ENCODE peak calls at places on chromosome 13, in nine cellular contexts. One of them, this sample, is unnamed.

GRCh38 chr13:30334663-30335386 is 27.5 kb upstream of the KATNAL1 start:
- DNase-seq in left lung: no peak
- DNase-seq in CD8-positive, alpha-beta T cell: no peak
- DNase-seq in GM06990: no peak
- DNase-seq in GM12865: peak
- DNase-seq in IMR-90: peak
- DNase-seq in left ventricle myocardium inferior: no peak
- DNase-seq in dorsolateral prefrontal cortex: no peak
- DNase-seq in PC-9: no peak
- DNase-seq in this sample: peak

GRCh38 chr13:20118268-20119140 is 42.3 kb downstream of the GJA3 start:
- DNase-seq in IMR-90: no peak
- DNase-seq in GM12865: peak
- DNase-seq in CD8-positive, alpha-beta T cell: peak
- DNase-seq in left ventricle myocardium inferior: peak
- DNase-seq in PC-9: no peak
- DNase-seq in dorsolateral prefrontal cortex: no peak
- DNase-seq in left lung: peak
- DNase-seq in GM06990: peak
- DNase-seq in this sample: peak

GRCh38 chr13:40352385-40352778 is 314.1 kb downstream of the FOXO1 start:
- DNase-seq in CD8-positive, alpha-beta T cell: no peak
- DNase-seq in left lung: no peak
- DNase-seq in PC-9: no peak
- DNase-seq in GM12865: no peak
- DNase-seq in IMR-90: no peak
- DNase-seq in GM06990: no peak
- DNase-seq in left ventricle myocardium inferior: peak
- DNase-seq in dorsolateral prefrontal cortex: no peak
- DNase-seq in this sample: peak

GRCh38 chr13:41418027-41418426 is 39.3 kb upstream of the RGCC start:
- DNase-seq in CD8-positive, alpha-beta T cell: no peak
- DNase-seq in GM12865: no peak
- DNase-seq in IMR-90: peak
- DNase-seq in PC-9: no peak
- DNase-seq in left ventricle myocardium inferior: no peak
- DNase-seq in dorsolateral prefrontal cortex: no peak
- DNase-seq in GM06990: no peak
- DNase-seq in left lung: no peak
- DNase-seq in this sample: peak

GRCh38 chr13:33303885-33304284 is 18.3 kb upstream of the STARD13 start:
- DNase-seq in CD8-positive, alpha-beta T cell: no peak
- DNase-seq in dorsolateral prefrontal cortex: no peak
- DNase-seq in PC-9: no peak
- DNase-seq in left ventricle myocardium inferior: no peak
- DNase-seq in GM06990: no peak
- DNase-seq in GM12865: no peak
- DNase-seq in left lung: no peak
- DNase-seq in IMR-90: peak
- DNase-seq in this sample: peak

GRCh38 chr13:102484329-102484728 is 82.5 kb upstream of the FGF14 start:
- DNase-seq in PC-9: no peak
- DNase-seq in GM12865: no peak
- DNase-seq in CD8-positive, alpha-beta T cell: no peak
- DNase-seq in GM06990: no peak
- DNase-seq in left lung: no peak
- DNase-seq in IMR-90: peak
- DNase-seq in dorsolateral prefrontal cortex: no peak
- DNase-seq in left ventricle myocardium inferior: no peak
- DNase-seq in this sample: peak

GRCh38 chr13:24042710-24043440 is 117.6 kb upstream of the SPATA13 start:
- DNase-seq in CD8-positive, alpha-beta T cell: no peak
- DNase-seq in PC-9: no peak
- DNase-seq in GM12865: no peak
- DNase-seq in left lung: no peak
- DNase-seq in IMR-90: peak
- DNase-seq in GM06990: no peak
- DNase-seq in left ventricle myocardium inferior: no peak
- DNase-seq in dorsolateral prefrontal cortex: no peak
- DNase-seq in this sample: no peak

GRCh38 chr13:93752506-93752905 is 525.9 kb downstream of the GPC6 start:
- DNase-seq in GM06990: no peak
- DNase-seq in CD8-positive, alpha-beta T cell: no peak
- DNase-seq in GM12865: no peak
- DNase-seq in dorsolateral prefrontal cortex: no peak
- DNase-seq in left lung: no peak
- DNase-seq in PC-9: no peak
- DNase-seq in left ventricle myocardium inferior: peak
- DNase-seq in IMR-90: no peak
- DNase-seq in this sample: peak

GRCh38 chr13:109810761-109811510 is 24.6 kb upstream of the IRS2 start:
- DNase-seq in PC-9: no peak
- DNase-seq in CD8-positive, alpha-beta T cell: no peak
- DNase-seq in left lung: no peak
- DNase-seq in IMR-90: no peak
- DNase-seq in left ventricle myocardium inferior: no peak
- DNase-seq in GM06990: no peak
- DNase-seq in dorsolateral prefrontal cortex: no peak
- DNase-seq in GM12865: no peak
- DNase-seq in this sample: no peak

GRCh38 chr13:114071991-114072390 is 60.4 kb downstream of the RASA3 start:
- DNase-seq in GM12865: no peak
- DNase-seq in dorsolateral prefrontal cortex: peak
- DNase-seq in IMR-90: no peak
- DNase-seq in CD8-positive, alpha-beta T cell: no peak
- DNase-seq in left ventricle myocardium inferior: no peak
- DNase-seq in GM06990: no peak
- DNase-seq in PC-9: no peak
- DNase-seq in left lung: peak
- DNase-seq in this sample: no peak

GRCh38 chr13:85132986-85133385 is 666.2 kb downstream of the SLITRK6 start:
- DNase-seq in dorsolateral prefrontal cortex: no peak
- DNase-seq in left ventricle myocardium inferior: no peak
- DNase-seq in CD8-positive, alpha-beta T cell: no peak
- DNase-seq in PC-9: no peak
- DNase-seq in IMR-90: no peak
- DNase-seq in left lung: no peak
- DNase-seq in GM12865: no peak
- DNase-seq in GM06990: no peak
- DNase-seq in this sample: no peak

GRCh38 chr13:39317284-39317683 is 279.0 kb downstream of the NHLRC3 start:
- DNase-seq in CD8-positive, alpha-beta T cell: no peak
- DNase-seq in left ventricle myocardium inferior: peak
- DNase-seq in GM12865: no peak
- DNase-seq in left lung: no peak
- DNase-seq in PC-9: no peak
- DNase-seq in dorsolateral prefrontal cortex: no peak
- DNase-seq in IMR-90: peak
- DNase-seq in GM06990: no peak
- DNase-seq in this sample: peak

GRCh38 chr13:35630551-35631275 is 154.2 kb upstream of the MAB21L1 start:
- DNase-seq in PC-9: peak
- DNase-seq in GM12865: peak
- DNase-seq in IMR-90: peak
- DNase-seq in CD8-positive, alpha-beta T cell: no peak
- DNase-seq in left ventricle myocardium inferior: no peak
- DNase-seq in dorsolateral prefrontal cortex: no peak
- DNase-seq in left lung: no peak
- DNase-seq in GM06990: no peak
- DNase-seq in this sample: peak

GRCh38 chr13:40433577-40433976 is 232.9 kb downstream of the FOXO1 start:
- DNase-seq in left lung: no peak
- DNase-seq in PC-9: no peak
- DNase-seq in IMR-90: no peak
- DNase-seq in dorsolateral prefrontal cortex: no peak
- DNase-seq in GM06990: peak
- DNase-seq in GM12865: peak
- DNase-seq in CD8-positive, alpha-beta T cell: no peak
- DNase-seq in left ventricle myocardium inferior: no peak
- DNase-seq in this sample: peak

GRCh38 chr13:39422845-39423565 is 180.0 kb downstream of the LHFPL6 start:
- DNase-seq in dorsolateral prefrontal cortex: no peak
- DNase-seq in PC-9: no peak
- DNase-seq in GM06990: no peak
- DNase-seq in left lung: no peak
- DNase-seq in CD8-positive, alpha-beta T cell: no peak
- DNase-seq in GM12865: no peak
- DNase-seq in IMR-90: no peak
- DNase-seq in left ventricle myocardium inferior: no peak
- DNase-seq in this sample: peak

GRCh38 chr13:112711528-112712265 is 21.9 kb downstream of the ATP11A start:
- DNase-seq in GM06990: no peak
- DNase-seq in left lung: peak
- DNase-seq in PC-9: peak
- DNase-seq in left ventricle myocardium inferior: peak
- DNase-seq in dorsolateral prefrontal cortex: no peak
- DNase-seq in CD8-positive, alpha-beta T cell: no peak
- DNase-seq in IMR-90: peak
- DNase-seq in GM12865: peak
- DNase-seq in this sample: peak

GRCh38 chr13:106989866-106990265 is 421.9 kb upstream of the ARGLU1 start:
- DNase-seq in dorsolateral prefrontal cortex: no peak
- DNase-seq in GM12865: no peak
- DNase-seq in left lung: no peak
- DNase-seq in left ventricle myocardium inferior: no peak
- DNase-seq in CD8-positive, alpha-beta T cell: no peak
- DNase-seq in GM06990: no peak
- DNase-seq in PC-9: no peak
- DNase-seq in IMR-90: no peak
- DNase-seq in this sample: no peak

GRCh38 chr13:83221813-83222241 is 660.4 kb downstream of the SLITRK1 start:
- DNase-seq in GM12865: no peak
- DNase-seq in CD8-positive, alpha-beta T cell: no peak
- DNase-seq in left ventricle myocardium inferior: no peak
- DNase-seq in left lung: no peak
- DNase-seq in PC-9: no peak
- DNase-seq in IMR-90: peak
- DNase-seq in dorsolateral prefrontal cortex: no peak
- DNase-seq in GM06990: no peak
- DNase-seq in this sample: peak

GRCh38 chr13:73394066-73394465 is 335.3 kb downstream of the KLF5 start:
- DNase-seq in GM12865: no peak
- DNase-seq in GM06990: no peak
- DNase-seq in CD8-positive, alpha-beta T cell: no peak
- DNase-seq in PC-9: no peak
- DNase-seq in IMR-90: no peak
- DNase-seq in left ventricle myocardium inferior: no peak
- DNase-seq in dorsolateral prefrontal cortex: no peak
- DNase-seq in left lung: no peak
- DNase-seq in this sample: no peak
- TF ChIP-seq CTCF in GM12865: no peak
- TF ChIP-seq CTCF in GM06990: no peak
- TF ChIP-seq CTCF in CD8-positive, alpha-beta T cell: no peak
- TF ChIP-seq CTCF in PC-9: no peak
- TF ChIP-seq CTCF in IMR-90: no peak
- TF ChIP-seq CTCF in left ventricle myocardium inferior: no peak
- TF ChIP-seq CTCF in dorsolateral prefrontal cortex: no peak
- TF ChIP-seq CTCF in left lung: no peak
- TF ChIP-seq CTCF in this sample: no peak

DNA sequence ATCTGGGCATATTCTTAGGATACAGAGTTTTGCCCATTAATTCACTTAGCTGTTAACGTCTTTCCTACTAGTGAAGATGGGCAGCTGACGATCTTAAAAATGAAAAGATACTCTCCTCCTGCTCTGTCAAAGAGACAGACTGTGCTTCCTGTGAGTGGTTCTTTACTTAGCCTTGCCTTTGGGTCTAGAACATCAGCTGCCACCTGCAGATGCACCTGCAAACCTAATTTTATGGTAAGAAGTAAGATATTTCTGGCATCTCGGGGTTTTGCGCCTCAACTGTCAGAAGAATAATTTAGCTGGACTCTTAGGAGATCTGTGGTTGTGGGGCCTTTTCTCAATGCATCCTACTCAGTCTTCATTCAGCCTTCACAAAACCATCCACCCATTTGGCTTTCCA is 36.2 kb downstream of the TRPC4 start:
- DNase-seq in left ventricle myocardium inferior: no peak
- DNase-seq in IMR-90: no peak
- DNase-seq in dorsolateral prefrontal cortex: no peak
- DNase-seq in left lung: no peak
- DNase-seq in CD8-positive, alpha-beta T cell: no peak
- DNase-seq in GM06990: no peak
- DNase-seq in PC-9: no peak
- DNase-seq in GM12865: no peak
- DNase-seq in this sample: no peak
- H3K4me3 ChIP-seq in left ventricle myocardium inferior: no peak
- H3K4me3 ChIP-seq in IMR-90: no peak
- H3K4me3 ChIP-seq in dorsolateral prefrontal cortex: no peak
- H3K4me3 ChIP-seq in left lung: no peak
- H3K4me3 ChIP-seq in CD8-positive, alpha-beta T cell: no peak
- H3K4me3 ChIP-seq in GM06990: no peak
- H3K4me3 ChIP-seq in PC-9: no peak
- H3K4me3 ChIP-seq in GM12865: no peak
- H3K4me3 ChIP-seq in this sample: no peak

DNA sequence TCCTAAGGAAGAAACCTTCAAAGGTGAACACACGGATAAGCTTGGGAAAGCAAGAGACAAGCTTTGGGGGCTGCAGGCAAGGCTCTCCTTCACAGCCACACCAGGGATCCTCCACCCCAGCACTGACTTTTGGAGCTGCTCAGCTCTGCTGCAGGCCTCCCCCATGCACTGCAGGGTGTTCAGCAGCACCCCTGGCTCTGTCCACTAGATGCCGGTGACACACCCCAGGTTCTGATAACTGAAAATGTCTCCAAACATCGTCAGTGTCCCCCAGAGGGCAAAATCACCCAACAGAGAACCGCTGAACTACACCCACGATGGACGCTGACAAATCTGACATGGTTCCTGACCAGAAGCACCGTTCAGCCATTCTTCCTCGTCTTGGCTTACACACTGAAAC is 90.5 kb downstream of the STK24 start:
- DNase-seq in left lung: no peak
- DNase-seq in PC-9: no peak
- DNase-seq in IMR-90: no peak
- DNase-seq in GM06990: no peak
- DNase-seq in left ventricle myocardium inferior: no peak
- DNase-seq in dorsolateral prefrontal cortex: no peak
- DNase-seq in GM12865: no peak
- DNase-seq in CD8-positive, alpha-beta T cell: no peak
- DNase-seq in this sample: no peak
- TF ChIP-seq CTCF in left lung: no peak
- TF ChIP-seq CTCF in PC-9: no peak
- TF ChIP-seq CTCF in IMR-90: no peak
- TF ChIP-seq CTCF in GM06990: no peak
- TF ChIP-seq CTCF in left ventricle myocardium inferior: no peak
- TF ChIP-seq CTCF in dorsolateral prefrontal cortex: no peak
- TF ChIP-seq CTCF in GM12865: no peak
- TF ChIP-seq CTCF in CD8-positive, alpha-beta T cell: no peak
- TF ChIP-seq CTCF in this sample: no peak

DNA sequence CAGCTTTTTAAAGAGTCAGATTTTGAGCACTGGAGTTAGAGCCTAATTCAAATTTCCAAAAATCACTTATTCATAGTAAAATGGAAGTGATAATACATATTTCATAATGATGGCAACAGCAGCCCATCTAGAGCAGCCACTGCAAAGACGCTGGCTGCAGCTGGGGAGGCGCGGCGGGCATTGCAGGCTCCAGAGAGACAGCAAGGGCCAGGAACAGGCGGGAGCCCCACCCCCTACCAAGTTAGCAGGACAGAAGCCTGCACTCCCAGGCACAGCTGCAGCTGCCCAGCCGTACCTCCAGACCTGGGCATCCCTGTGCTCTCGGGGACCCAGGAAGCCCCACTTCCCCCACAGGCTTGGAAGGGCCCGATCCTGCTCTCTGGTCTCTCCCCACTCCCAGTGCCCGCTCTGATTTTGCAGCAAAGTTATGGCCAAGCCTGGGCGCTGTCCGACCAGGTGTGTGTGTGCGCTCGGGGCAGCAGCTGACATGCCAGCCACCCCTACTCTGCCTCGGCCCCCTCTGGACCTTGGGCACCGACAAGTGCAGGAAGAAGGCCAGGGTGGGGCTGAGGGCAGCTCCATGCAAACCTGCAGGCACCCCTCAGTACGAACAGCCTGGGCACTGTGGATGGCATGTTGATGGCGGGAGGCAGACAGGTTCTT is 84.8 kb downstream of the SERP2 start:
- DNase-seq in PC-9: no peak
- DNase-seq in IMR-90: no peak
- DNase-seq in CD8-positive, alpha-beta T cell: no peak
- DNase-seq in left ventricle myocardium inferior: no peak
- DNase-seq in left lung: no peak
- DNase-seq in dorsolateral prefrontal cortex: no peak
- DNase-seq in GM06990: no peak
- DNase-seq in GM12865: no peak
- DNase-seq in this sample: no peak
- H3K4me3 ChIP-seq in PC-9: no peak
- H3K4me3 ChIP-seq in IMR-90: no peak
- H3K4me3 ChIP-seq in CD8-positive, alpha-beta T cell: no peak
- H3K4me3 ChIP-seq in left ventricle myocardium inferior: no peak
- H3K4me3 ChIP-seq in left lung: no peak
- H3K4me3 ChIP-seq in dorsolateral prefrontal cortex: no peak
- H3K4me3 ChIP-seq in GM06990: no peak
- H3K4me3 ChIP-seq in GM12865: no peak
- H3K4me3 ChIP-seq in this sample: no peak